ENCODE peak calls at places on chromosomes 13 and 19, in four cellular contexts. I is islet precursor cell, B is anterior cingulate cortex, A is PC-3. E is an unnamed sample.

GRCh38 chr13:113616991-113617749 is 32.6 kb downstream of the TFDP1 start:
- DNase-seq in A (no peak), I (peak; percentile 79), B (no peak), E (peak; percentile 62)

GRCh38 chr13:49527123-49527522 is 31.4 kb downstream of the PHF11 start:
- DNase-seq in I (no peak), B (no peak), A (no peak), E (no peak)

GRCh38 chr19:42683917-42684513 is 56.3 kb downstream of the PSG3 start:
- DNase-seq in B (no peak), I (no peak), A (peak; percentile 53), E (no peak)

GRCh38 chr19:15300533-15301194 is 31.7 kb downstream of the BRD4 start:
- DNase-seq in B (no peak), I (no peak), A (no peak), E (no peak)

GRCh38 chr19:12789904-12790619 is 1.2 kb upstream of the JUNB start:
- DNase-seq in A (peak; percentile 94), I (peak; percentile 96), B (peak; percentile 64), E (peak; percentile 97)

GRCh38 chr13:66748712-66749111 is 481.4 kb downstream of the PCDH9 start:
- DNase-seq in I (no peak), A (no peak), B (no peak), E (no peak)

GRCh38 chr19:12833747-12834417 is 497 bp downstream of the RTBDN start:
- DNase-seq in A (peak; percentile 39), I (peak; percentile 81), B (no peak), E (no peak)

GRCh38 chr13:112748947-112749346 is 59.1 kb downstream of the ATP11A start:
- DNase-seq in A (no peak), B (no peak), I (peak; percentile 40), E (peak; percentile 88)

GRCh38 chr19:40567040-40567749 is 9.5 kb upstream of the SHKBP1 start:
- DNase-seq in I (no peak), A (no peak), B (no peak), E (no peak)

GRCh38 chr13:26480246-26480855 is 77.1 kb upstream of the WASF3 start:
- DNase-seq in I (no peak), B (no peak), A (peak; percentile 29), E (no peak)

GRCh38 chr19:44677019-44677809 is 5.9 kb downstream of the CEACAM19 start:
- DNase-seq in A (peak; percentile 55), I (peak; percentile 66), B (no peak), E (no peak)

GRCh38 chr13:40379186-40379585 is 287.3 kb downstream of the FOXO1 start:
- DNase-seq in A (no peak), I (no peak), B (no peak), E (no peak)

GRCh38 chr13:29137995-29138394 is 317.9 kb downstream of the MTUS2 start:
- DNase-seq in I (peak; percentile 63), B (no peak), A (no peak), E (no peak)

GRCh38 chr19:44694184-44694579 is 4.8 kb upstream of the CEACAM16 start:
- DNase-seq in B (no peak), A (no peak), I (no peak), E (no peak)

GRCh38 chr19:17125728-17126677 is 50.4 kb downstream of the MYO9B start:
- DNase-seq in I (no peak), A (no peak), B (no peak), E (peak; percentile 46)

GRCh38 chr13:19173752-19174151 is 7.9 kb downstream of the TUBA3C start:
- DNase-seq in I (no peak), A (no peak), B (no peak), E (no peak)

GRCh38 chr13:50798923-50799322 is 44.6 kb downstream of the DLEU7 start:
- DNase-seq in B (no peak), I (no peak), A (peak; percentile 40), E (no peak)

GRCh38 chr13:41458939-41459753 is 1.8 kb downstream of the RGCC start:
- DNase-seq in I (no peak), A (peak; percentile 59), B (no peak), E (peak; percentile 60)

GRCh38 chr19:10544753-10545251 is 1.1 kb downstream of the ATG4D start:
- DNase-seq in B (no peak), I (no peak), A (no peak), E (no peak)

GRCh38 chr19:45939792-45940514 is 25.4 kb upstream of the NANOS2 start:
- DNase-seq in I (no peak), B (no peak), A (no peak), E (no peak)

E was measured in dorsolateral prefrontal cortex.